ENCODE peak calls at places on chromosomes 3 and 15, in four cellular contexts. C is DND-41, N is suprapubic skin, P is uterus. M is an unnamed sample. For H3K36me3, the result is how much of the 10 kb centered on the place peaks cover.

GRCh38 chr15:90214553-90215205 is 13.5 kb downstream of the SEMA4B start:
- DNase-seq in C (no peak), N (no peak), P (no peak), M (no peak)

GRCh38 chr3:65615329-65615728 is 423.4 kb downstream of the MAGI1 start:
- DNase-seq in P (no peak), N (no peak), C (no peak), M (no peak)

GRCh38 chr15:57662091-57662744 is 44.3 kb upstream of the POLR2M start:
- DNase-seq in N (no peak), P (no peak), C (no peak), M (no peak)

GRCh38 chr15:68032672-68033071 is 21.4 kb upstream of the PIAS1 start:
- DNase-seq in P (no peak), C (no peak), N (no peak), M (no peak)

GRCh38 chr3:28949580-28949979 is 331.3 kb upstream of the RBMS3 start:
- DNase-seq in N (no peak), C (no peak), P (no peak), M (no peak)

GRCh38 chr3:125594581-125595011 is 701 bp downstream of the OSBPL11 start:
- DNase-seq in P (no peak), N (no peak), C (peak), M (peak)

GRCh38 chr3:12287727-12288465 is 974 bp upstream of the PPARG start:
- DNase-seq in C (no peak), N (peak), P (peak), M (no peak)

GRCh38 chr3:129161860-129162271 is 1.0 kb upstream of the ISY1 start:
- DNase-seq in P (no peak), C (peak), N (no peak), M (peak)

GRCh38 chr3:64311424-64311920 is 86.2 kb upstream of the PRICKLE2 start:
- DNase-seq in N (no peak), P (no peak), C (no peak), M (no peak)

GRCh38 chr15:43505723-43506122 is 11.7 kb upstream of the MAP1A start:
- DNase-seq in N (no peak), C (no peak), P (no peak), M (no peak)

GRCh38 chr15:98787190-98787589 is 138.9 kb downstream of the IGF1R start:
- DNase-seq in N (no peak), C (no peak), P (no peak), M (no peak)

GRCh38 chr15:86256628-86257027 is 177.0 kb downstream of the AGBL1 start:
- DNase-seq in P (no peak), C (no peak), N (no peak), M (no peak)

GRCh38 chr3:27649277-27649676 is 72.8 kb downstream of the EOMES start:
- DNase-seq in N (no peak), C (no peak), P (no peak), M (no peak)

GRCh38 chr3:56137406-56137805 is 330.9 kb downstream of the ERC2 start:
- DNase-seq in C (no peak), N (no peak), P (no peak), M (no peak)

GRCh38 chr3:185290266-185290665 is 36.4 kb upstream of the EHHADH start:
- DNase-seq in P (no peak), N (no peak), C (no peak), M (no peak)

GRCh38 chr3:172059532-172059931 is 20.2 kb downstream of the FNDC3B start:
- DNase-seq in N (no peak), C (no peak), P (no peak), M (no peak)

GRCh38 chr3:149566296-149566945 is 91.4 kb downstream of the WWTR1 start:
- DNase-seq in P (no peak), C (no peak), N (no peak), M (no peak)

GRCh38 chr3:170437696-170438407 is 19.2 kb downstream of the CLDN11 start:
- DNase-seq in N (no peak), C (no peak), P (no peak), M (no peak)

GRCh38 chr3:38738630-38739395 is 77.2 kb downstream of the SCN10A start:
- DNase-seq in C (peak), P (no peak), N (no peak), M (no peak)

GRCh38 chr3:145355175-145355574 is 805.8 kb downstream of the PLOD2 start:
- DNase-seq in C (no peak), P (no peak), N (no peak), M (no peak)

GRCh38 chr3:16477501-16477900 is 36.0 kb downstream of the RFTN1 start:
- DNase-seq in N (no peak), P (no peak), C (no peak), M (no peak)

GRCh38 chr3:53730565-53730964 is 115.7 kb downstream of the CHDH start:
- DNase-seq in N (no peak), P (peak), C (no peak), M (no peak)

GRCh38 chr3:68173230-68173629 is 518.8 kb upstream of the SUCLG2 start:
- DNase-seq in P (no peak), N (no peak), C (no peak), M (no peak)

GRCh38 chr3:7754653-7755052 is 747.0 kb upstream of the LMCD1 start:
- DNase-seq in N (no peak), C (no peak), P (no peak), M (no peak)

GRCh38 chr3:95511915-95512314 is 1302.5 kb upstream of the EPHA6 start:
- DNase-seq in C (no peak), N (no peak), P (no peak), M (no peak)

GRCh38 chr3:106326941-106327765 is 458.3 kb upstream of the CBLB start:
- DNase-seq in C (no peak), P (no peak), N (no peak), M (no peak)

GRCh38 chr15:76337739-76338554 is 1.4 kb downstream of the ISL2 start:
- DNase-seq in N (no peak), C (no peak), P (no peak), M (no peak)

GRCh38 chr15:65396965-65397317 is 19.1 kb upstream of the IGDCC3 start:
- DNase-seq in C (no peak), P (no peak), N (no peak), M (no peak)

GRCh38 chr3:105364113-105364512 is 2.6 kb upstream of the ALCAM start:
- DNase-seq in P (no peak), C (no peak), N (no peak), M (no peak)

GRCh38 chr15:74040115-74040850 is 42.1 kb downstream of the GOLGA6A start:
- DNase-seq in C (no peak), P (peak), N (peak), M (no peak)

GRCh38 chr15:52117549-52117948 is 5.0 kb upstream of the BCL2L10 start:
- DNase-seq in C (no peak), P (no peak), N (no peak), M (no peak)

GRCh38 chr3:150146891-150147761 is 176.4 kb upstream of the PFN2 start:
- DNase-seq in N (no peak), P (peak), C (no peak), M (no peak)

GRCh38 chr3:20056727-20057611 is 16.7 kb downstream of the KAT2B start:
- DNase-seq in C (no peak), N (no peak), P (no peak), M (no peak)

GRCh38 chr3:62562017-62562416 is 188.7 kb upstream of the FEZF2 start:
- DNase-seq in N (no peak), P (no peak), C (no peak), M (no peak)

GRCh38 chr15:38528279-38528678 is 36.3 kb downstream of the RASGRP1 start:
- DNase-seq in C (no peak), N (no peak), P (no peak), M (no peak)

DNA sequence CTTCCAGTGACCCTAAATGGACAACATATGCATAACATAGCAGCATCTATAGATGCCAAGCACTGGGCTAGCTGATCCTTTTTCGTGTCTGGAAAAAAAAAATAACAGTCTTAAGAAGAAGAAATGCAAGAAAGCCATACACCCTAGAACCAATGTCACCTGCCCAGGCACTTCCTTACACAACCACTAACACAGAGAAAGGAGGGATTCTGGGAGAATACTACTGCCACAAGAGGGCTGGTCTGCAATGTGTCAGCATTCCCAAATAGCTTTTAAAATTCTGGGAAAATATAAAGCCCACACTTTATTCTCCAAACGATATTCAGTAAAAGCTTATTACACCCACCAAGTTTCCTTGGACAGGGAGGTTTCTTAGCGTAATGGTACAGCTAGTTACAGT is 271.2 kb downstream of the TBL1XR1 start:
- DNase-seq in P (no peak), C (no peak), N (no peak), M (no peak)
- H3K36me3 ChIP-seq in P (under half), C (under half), N (under half), M (under half)

DNA sequence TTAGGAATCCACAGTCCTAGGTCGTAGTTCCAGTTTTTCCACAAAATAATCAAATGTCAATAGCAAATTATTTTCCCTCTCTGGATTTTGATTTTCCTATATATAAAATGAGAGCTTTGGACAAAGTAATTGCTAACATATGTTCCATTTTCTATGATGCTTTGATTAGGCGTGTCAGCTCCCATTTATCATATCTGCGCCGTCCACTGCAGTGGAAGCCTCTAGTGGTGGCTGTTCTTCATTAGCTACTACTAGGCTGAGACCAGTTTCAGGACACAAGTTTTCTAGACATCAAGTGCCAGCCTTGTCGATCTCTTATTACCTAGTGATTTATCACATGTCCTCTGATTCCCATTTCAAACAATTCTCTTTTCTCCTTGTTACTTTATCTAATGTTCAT is 271.5 kb downstream of the TUSC7 start:
- DNase-seq in N (no peak), P (no peak), C (no peak), M (no peak)
- H3K36me3 ChIP-seq in N (under half), P (under half), C (under half), M (under half)

DNA sequence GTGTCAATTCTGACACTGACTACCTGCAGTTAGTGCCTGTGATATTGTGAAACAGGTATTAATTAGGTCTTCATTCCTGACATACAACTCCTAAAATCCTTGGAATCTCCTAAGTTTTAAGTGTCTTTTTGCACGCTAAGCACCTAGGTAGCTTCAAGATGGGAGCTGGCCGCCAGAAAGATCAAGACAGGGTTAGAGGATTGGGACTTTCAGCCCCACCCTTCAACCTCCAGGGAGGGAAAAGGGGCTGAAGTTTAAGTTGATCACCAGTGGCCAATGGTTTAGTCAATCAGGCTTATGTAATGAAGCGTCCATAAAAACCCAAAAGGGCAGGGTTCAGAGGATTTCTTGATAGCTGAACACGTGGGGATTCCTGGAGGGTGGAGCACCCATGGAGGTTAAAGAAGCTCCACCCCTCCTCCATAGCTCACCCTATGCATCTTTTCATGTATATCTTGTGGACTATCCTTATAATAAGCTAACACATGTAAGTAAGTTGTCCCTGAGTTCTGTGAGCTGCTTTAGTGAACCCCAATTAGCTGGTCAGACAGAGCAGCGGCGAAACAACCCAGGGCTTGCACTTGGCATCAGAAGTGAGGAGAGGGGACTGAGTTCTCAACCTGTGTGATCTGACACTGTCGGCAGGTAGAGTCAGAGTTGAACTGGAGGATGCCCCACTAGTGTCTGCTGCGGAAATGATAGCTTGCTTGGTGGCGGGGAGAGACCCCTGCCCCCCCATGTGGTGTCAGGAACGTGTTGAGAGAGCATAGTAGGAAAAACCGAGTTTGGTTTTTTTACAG is 12.8 kb upstream of the SRP14 start:
- DNase-seq in P (no peak), N (no peak), C (no peak), M (no peak)
- H3K36me3 ChIP-seq in P (under half), N (under half), C (under half), M (under half)

DNA sequence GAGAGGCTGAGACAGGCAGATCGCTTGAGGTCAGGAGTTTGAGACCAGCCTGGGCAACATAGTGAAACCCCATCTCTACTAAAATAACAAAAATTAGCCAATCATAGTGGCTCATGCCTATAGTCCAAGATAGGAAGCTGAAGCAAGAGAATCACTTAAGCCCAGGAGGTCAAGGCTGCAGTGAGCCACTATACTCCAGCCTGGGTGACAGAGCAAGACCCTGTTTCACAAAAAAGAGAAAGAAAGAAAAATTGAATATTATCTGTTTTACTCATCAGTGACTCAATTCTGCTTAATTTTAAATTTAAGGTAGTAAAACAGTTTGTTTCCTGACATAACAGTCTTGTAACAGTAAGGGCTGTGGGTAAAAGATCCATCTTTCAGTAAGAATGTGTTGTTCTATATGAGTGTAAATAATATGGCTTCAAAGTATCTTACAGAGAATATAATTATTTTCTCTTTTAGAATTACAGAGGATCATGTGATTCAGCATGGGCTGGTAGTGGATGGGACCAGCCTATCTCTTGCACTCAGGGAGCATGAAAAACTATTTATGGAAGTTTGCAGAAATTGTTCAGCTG is 85.8 kb downstream of the ATP11B start:
- DNase-seq in N (no peak), P (no peak), C (no peak), M (no peak)
- H3K36me3 ChIP-seq in N (half or more), P (under half), C (under half), M (under half)

GRCh38 chr3:23888617-23889228 is 28.1 kb downstream of the NKIRAS1 start:
- DNase-seq in N (no peak), C (no peak), P (no peak), M (peak)

GRCh38 chr3:23889401-23889800 is 27.4 kb downstream of the NKIRAS1 start:
- DNase-seq in N (no peak), C (no peak), P (no peak), M (no peak)

GRCh38 chr3:23889950-23890349 is 26.8 kb downstream of the NKIRAS1 start:
- DNase-seq in P (no peak), N (no peak), C (no peak), M (no peak)

GRCh38 chr3:23895181-23895580 is 21.6 kb downstream of the NKIRAS1 start:
- DNase-seq in N (no peak), C (no peak), P (no peak), M (no peak)

DNA sequence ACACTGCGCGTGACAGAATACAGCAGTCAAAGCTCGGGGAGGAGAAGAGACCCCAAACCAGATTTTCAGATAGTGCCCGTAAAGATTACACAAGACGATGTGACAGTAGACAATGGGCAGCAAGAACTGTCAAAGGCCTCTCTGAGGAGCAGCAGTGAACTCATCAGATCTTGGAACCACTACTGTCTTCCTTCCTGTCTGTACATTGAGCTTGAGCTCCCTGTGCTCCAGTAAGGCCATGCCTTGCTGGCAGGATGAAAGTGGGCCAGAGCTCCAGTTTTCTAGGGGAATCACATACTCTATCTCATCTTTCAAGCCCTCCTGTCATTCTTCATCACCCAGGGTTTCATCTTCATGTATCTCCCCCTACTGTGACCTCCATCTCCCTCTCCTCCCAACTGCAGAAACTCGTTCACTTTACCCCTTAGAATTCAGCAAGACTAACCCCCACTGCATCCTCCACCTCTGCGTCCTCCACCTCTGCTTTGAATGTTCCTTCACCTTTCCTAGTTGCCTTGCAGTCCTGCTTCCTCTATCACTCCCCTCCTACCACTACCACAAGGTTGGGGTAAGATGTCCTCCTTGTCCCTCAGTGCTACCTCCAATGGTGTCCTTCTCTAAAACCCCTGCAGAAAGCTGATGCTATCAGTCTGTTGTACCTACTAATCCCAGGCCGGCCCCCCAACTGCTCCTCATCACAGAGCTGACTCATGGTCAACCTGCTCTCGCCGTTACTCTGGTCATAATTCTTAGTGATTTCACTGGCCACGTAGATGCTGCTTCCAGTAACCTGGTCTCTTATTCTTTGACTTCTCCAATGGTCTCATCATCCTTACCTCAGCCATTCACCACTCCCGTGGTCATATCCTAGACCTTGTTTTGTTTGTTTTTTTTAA is 22.4 kb downstream of the NKIRAS1 start:
- DNase-seq in P (no peak), C (no peak), N (no peak), M (no peak)
- H3K36me3 ChIP-seq in P (under half), C (half or more), N (under half), M (under half)

GRCh38 chr3:47849186-47850061 is 46.5 kb downstream of the DHX30 start:
- DNase-seq in P (no peak), C (no peak), N (no peak), M (no peak)
- H3K36me3 ChIP-seq in P (under half), C (half or more), N (half or more), M (under half)

DNA sequence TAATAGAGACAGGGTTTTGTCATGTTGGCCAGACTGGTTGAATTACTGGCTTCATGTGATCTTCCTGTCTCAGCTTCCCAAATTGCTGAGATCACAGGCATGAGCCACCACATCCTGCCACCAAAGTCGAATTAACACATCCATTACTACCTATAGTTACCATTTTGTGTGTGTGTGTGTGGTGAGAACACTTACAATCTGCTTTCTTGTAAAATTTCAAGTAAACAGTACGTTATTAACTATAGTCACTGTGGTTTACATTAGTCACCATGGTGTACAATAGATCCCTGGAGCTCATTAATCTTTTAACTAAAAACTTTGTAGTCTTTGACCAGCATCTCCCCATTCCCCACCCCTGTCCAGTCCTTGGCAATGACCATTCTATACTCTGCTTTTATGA is 270.0 kb downstream of the NAALADL2 start:
- DNase-seq in N (no peak), C (no peak), P (no peak), M (no peak)
- H3K36me3 ChIP-seq in N (under half), C (under half), P (under half), M (under half)

GRCh38 chr15:22874256-22874655 is 35.8 kb downstream of the NIPA2 start:
- DNase-seq in P (no peak), N (no peak), C (no peak), M (no peak)
- H3K36me3 ChIP-seq in P (under half), N (half or more), C (under half), M (under half)